ENCODE peak calls at places on chromosomes 7 and 10, in six cellular contexts. X, Y, V, A, F and U are unnamed samples.

GRCh38 chr7:48522692-48523091 is 351.4 kb downstream of the ABCA13 start:
- DNase-seq in Y (no peak), X (no peak), V (no peak), A (no peak), F (no peak), U (no peak)

GRCh38 chr7:140679186-140679585 is 6.4 kb downstream of the ADCK2 start:
- DNase-seq in F (no peak), X (no peak), Y (no peak), V (no peak), A (no peak), U (no peak)

GRCh38 chr7:100122067-100122466 is 2.6 kb downstream of the CNPY4 start:
- DNase-seq in Y (no peak), A (no peak), X (peak), V (no peak), F (no peak), U (no peak)

GRCh38 chr7:14858410-14858809 is 44.1 kb downstream of the DGKB start:
- DNase-seq in X (peak), Y (no peak), F (no peak), V (no peak), A (no peak), U (no peak)

GRCh38 chr10:4028838-4029583 is 244.0 kb upstream of the KLF6 start:
- DNase-seq in V (no peak), Y (no peak), A (no peak), X (no peak), F (no peak), U (no peak)

GRCh38 chr7:146175716-146176115 is 59.1 kb downstream of the CNTNAP2 start:
- DNase-seq in V (no peak), F (no peak), A (peak), X (no peak), Y (no peak), U (no peak)

GRCh38 chr7:80924090-80924489 is 5.2 kb upstream of the SEMA3C start:
- DNase-seq in V (no peak), X (no peak), A (no peak), F (no peak), Y (no peak), U (no peak)

GRCh38 chr7:44177570-44178131 is 11.6 kb downstream of the GCK start:
- DNase-seq in X (no peak), V (no peak), F (no peak), Y (peak), A (peak), U (no peak)

GRCh38 chr7:105617280-105618015 is 36.2 kb upstream of the EFCAB10 start:
- DNase-seq in X (no peak), V (no peak), A (no peak), Y (no peak), F (no peak), U (no peak)

GRCh38 chr10:51642591-51642990 is 56.8 kb downstream of the CSTF2T start:
- DNase-seq in X (no peak), V (no peak), F (no peak), A (no peak), Y (no peak), U (no peak)

GRCh38 chr10:74792726-74793125 is 33.7 kb upstream of the KAT6B start:
- DNase-seq in F (no peak), Y (no peak), A (no peak), X (no peak), V (no peak), U (no peak)

GRCh38 chr7:29500719-29501118 is 62.9 kb upstream of the PRR15 start:
- DNase-seq in V (no peak), A (no peak), Y (no peak), X (no peak), F (no peak), U (no peak)

GRCh38 chr7:23494009-23494408 is 23.7 kb upstream of the IGF2BP3 start:
- DNase-seq in F (no peak), A (no peak), X (no peak), Y (no peak), V (no peak), U (no peak)

GRCh38 chr10:6361869-6362268 is 159.1 kb downstream of the PFKFB3 start:
- DNase-seq in F (no peak), V (no peak), X (no peak), A (no peak), Y (no peak), U (no peak)

GRCh38 chr7:39091774-39092173 is 114.1 kb downstream of the POU6F2 start:
- DNase-seq in A (no peak), V (no peak), Y (no peak), X (peak), F (no peak), U (no peak)

GRCh38 chr10:74289956-74290355 is 138.9 kb downstream of the ADK start:
- DNase-seq in Y (peak), X (no peak), F (no peak), V (no peak), A (no peak), U (no peak)

GRCh38 chr7:108525327-108525984 is 479 bp downstream of the PNPLA8 start:
- DNase-seq in V (peak), X (peak), F (peak), A (peak), Y (peak), U (peak)

GRCh38 chr7:54904986-54905385 is 113.8 kb upstream of the EGFR start:
- DNase-seq in Y (no peak), V (no peak), A (no peak), F (no peak), X (no peak), U (no peak)

GRCh38 chr7:137716061-137716460 is 130.7 kb downstream of the DGKI start:
- DNase-seq in Y (no peak), F (no peak), V (no peak), X (no peak), A (no peak), U (no peak)

GRCh38 chr10:12419279-12419847 is 70.0 kb downstream of the CAMK1D start:
- DNase-seq in X (no peak), Y (peak), F (peak), A (peak), V (no peak), U (no peak)

GRCh38 chr10:94172332-94172731 is 178.6 kb downstream of the PLCE1 start:
- DNase-seq in V (no peak), X (no peak), Y (peak), F (no peak), A (no peak), U (no peak)

GRCh38 chr7:55075464-55075971 is 56.7 kb downstream of the EGFR start:
- DNase-seq in F (no peak), Y (no peak), X (no peak), A (no peak), V (no peak), U (peak)

GRCh38 chr7:28986028-28986427 is 27.9 kb upstream of the TRIL start:
- DNase-seq in F (no peak), Y (no peak), V (no peak), A (no peak), X (no peak), U (no peak)

GRCh38 chr10:69898524-69898923 is 96.8 kb downstream of the COL13A1 start:
- DNase-seq in V (no peak), Y (no peak), A (no peak), F (no peak), X (no peak), U (no peak)

GRCh38 chr7:129612112-129613015 is 844 bp downstream of the NRF1 start:
- DNase-seq in V (no peak), F (no peak), X (peak), A (no peak), Y (peak), U (peak)

GRCh38 chr10:11712761-11713160 is 29.4 kb upstream of the ECHDC3 start:
- DNase-seq in A (no peak), V (no peak), Y (peak), X (no peak), F (no peak), U (no peak)

GRCh38 chr10:50604049-50604640 is 19.6 kb downstream of the SGMS1 start:
- DNase-seq in Y (peak), A (no peak), V (no peak), X (peak), F (no peak), U (no peak)

GRCh38 chr7:82729172-82730030 is 285.8 kb upstream of the CACNA2D1 start:
- DNase-seq in A (peak), V (peak), Y (peak), F (no peak), X (peak), U (peak)

GRCh38 chr7:27167916-27168264 is 2.6 kb upstream of the HOXA9 start:
- DNase-seq in V (no peak), X (peak), Y (no peak), A (no peak), F (no peak), U (no peak)

GRCh38 chr10:58976254-58976653 is 200.2 kb upstream of the PHYHIPL start:
- DNase-seq in A (no peak), Y (no peak), X (no peak), F (no peak), V (no peak), U (no peak)

GRCh38 chr10:44929356-44930113 is 18.4 kb downstream of the TMEM72 start:
- DNase-seq in V (no peak), Y (no peak), X (no peak), A (no peak), F (no peak), U (no peak)

GRCh38 chr10:80686734-80687561 is 149.2 kb downstream of the SH2D4B start:
- DNase-seq in A (no peak), V (no peak), X (no peak), F (no peak), Y (no peak), U (no peak)

GRCh38 chr7:123752534-123752933 is 3.7 kb upstream of the WASL start:
- DNase-seq in Y (no peak), X (no peak), A (no peak), V (no peak), F (no peak), U (no peak)